ENCODE peak calls at places on chromosomes 4 and X, in four cellular contexts. K is ovary, R is SJSA1, A is mesothelial cell of epicardium. J is an unnamed sample.

GRCh38 chr4:181647396-181648107 is 595.6 kb upstream of the TENM3 start:
- DNase-seq in R (no peak), K (no peak), A (no peak), J (no peak)

GRCh38 chr4:7006411-7006810 is 36.8 kb upstream of the TADA2B start:
- DNase-seq in R (no peak), K (no peak), A (no peak), J (no peak)

GRCh38 chr4:104302731-104303130 is 192.0 kb downstream of the CXXC4 start:
- DNase-seq in A (no peak), K (no peak), R (no peak), J (no peak)

GRCh38 chr4:144709159-144709558 is 63.2 kb downstream of the HHIP start:
- DNase-seq in A (no peak), K (no peak), R (peak), J (no peak)

GRCh38 chr4:139020384-139020783 is 4.8 kb downstream of the NOCT start:
- DNase-seq in R (no peak), K (no peak), A (no peak), J (no peak)

GRCh38 chrX:20514358-20514757 is 247.6 kb upstream of the RPS6KA3 start:
- DNase-seq in K (no peak), A (no peak), R (peak), J (no peak)

GRCh38 chr4:186669735-186670134 is 53.9 kb downstream of the FAT1 start:
- DNase-seq in R (no peak), A (no peak), K (no peak), J (no peak)

GRCh38 chr4:106291678-106292077 is 24.3 kb downstream of the TBCK start:
- DNase-seq in K (no peak), A (no peak), R (no peak), J (no peak)

GRCh38 chr4:4410271-4410670 is 23.4 kb downstream of the NSG1 start:
- DNase-seq in R (no peak), A (no peak), K (no peak), J (no peak)